ENCODE peak calls at places on chromosomes 13 and 19, in five cellular contexts. N is stimulated activated CD8-positive, alpha-beta memory T cell treated with anti-CD3 and anti-CD28 coated beads, Interleukin-15, amount 100 ng/mL, for 24 hours; Y is GDM1; I is nucleus accumbens; F is endothelial cell. W is an unnamed sample.

GRCh38 chr19:44990966-44991365 is 10.3 kb upstream of the RELB start:
- DNase-seq in F (no peak), Y (no peak), N (no peak), I (no peak), W (no peak)

GRCh38 chr13:20546559-20546958 is 20.4 kb upstream of the IFT88 start:
- DNase-seq in I (no peak), F (no peak), Y (peak), N (no peak), W (no peak)

GRCh38 chr19:29771708-29772415 is 39.9 kb upstream of the CCNE1 start:
- DNase-seq in N (no peak), I (no peak), F (peak), Y (no peak), W (peak)

GRCh38 chr13:111904166-111904565 is 162.8 kb upstream of the SOX1 start:
- DNase-seq in Y (no peak), F (no peak), N (no peak), I (no peak), W (no peak)

GRCh38 chr19:29507081-29507860 is 18.5 kb upstream of the VSTM2B start:
- DNase-seq in N (no peak), I (no peak), F (no peak), Y (no peak), W (no peak)

GRCh38 chr19:5967994-5968430 is 9.9 kb downstream of the RANBP3 start:
- DNase-seq in F (peak), Y (peak), N (no peak), I (no peak), W (peak)

GRCh38 chr19:54133312-54133956 is 4.1 kb upstream of the CNOT3 start:
- DNase-seq in F (no peak), N (no peak), I (no peak), Y (peak), W (no peak)

GRCh38 chr13:71303144-71303543 is 563.9 kb downstream of the DACH1 start:
- DNase-seq in Y (no peak), I (no peak), F (no peak), N (no peak), W (no peak)

GRCh38 chr13:83048419-83048818 is 833.9 kb downstream of the SLITRK1 start:
- DNase-seq in F (no peak), I (no peak), N (no peak), Y (no peak), W (no peak)

GRCh38 chr19:42441047-42441440 is 1.7 kb downstream of the CXCL17 start:
- DNase-seq in N (no peak), Y (peak), I (no peak), F (no peak), W (no peak)

GRCh38 chr13:50629497-50629896 is 214.0 kb downstream of the DLEU7 start:
- DNase-seq in N (no peak), F (no peak), I (no peak), Y (no peak), W (no peak)

GRCh38 chr13:45728759-45729158 is 26.6 kb downstream of the CBY2 start:
- DNase-seq in F (peak), Y (no peak), I (no peak), N (no peak), W (peak)